ENCODE peak calls at places on chromosomes 16 and 17, in five cellular contexts. One of them, this sample, is unnamed.

GRCh38 chr17:50721194-50722010 is 2.0 kb downstream of the LUC7L3 start:
- DNase-seq in CD4-positive, alpha-beta T cell: no peak
- DNase-seq in B cell: peak; percentile 41
- DNase-seq in cerebellar nuclear complex: no peak
- DNase-seq in T-helper 2 cell: no peak
- DNase-seq in this sample: no peak

GRCh38 chr16:60748366-60748765 is 1287.9 kb downstream of the CDH8 start:
- DNase-seq in CD4-positive, alpha-beta T cell: no peak
- DNase-seq in B cell: no peak
- DNase-seq in cerebellar nuclear complex: no peak
- DNase-seq in T-helper 2 cell: no peak
- DNase-seq in this sample: no peak

GRCh38 chr17:19614900-19615299 is 33.7 kb upstream of the ALDH3A2 start:
- DNase-seq in T-helper 2 cell: no peak
- DNase-seq in B cell: no peak
- DNase-seq in cerebellar nuclear complex: no peak
- DNase-seq in CD4-positive, alpha-beta T cell: no peak
- DNase-seq in this sample: no peak

GRCh38 chr16:27315333-27316037 is 1.7 kb downstream of the IL4R start:
- DNase-seq in CD4-positive, alpha-beta T cell: peak; percentile 56
- DNase-seq in T-helper 2 cell: peak; percentile 48
- DNase-seq in B cell: peak; percentile 60
- DNase-seq in cerebellar nuclear complex: no peak
- DNase-seq in this sample: peak; percentile 40

GRCh38 chr16:82176204-82176603 is 6.2 kb upstream of the MPHOSPH6 start:
- DNase-seq in CD4-positive, alpha-beta T cell: no peak
- DNase-seq in T-helper 2 cell: no peak
- DNase-seq in cerebellar nuclear complex: no peak
- DNase-seq in B cell: no peak
- DNase-seq in this sample: no peak

GRCh38 chr17:27609606-27610303 is 21.2 kb upstream of the LGALS9 start:
- DNase-seq in CD4-positive, alpha-beta T cell: no peak
- DNase-seq in B cell: no peak
- DNase-seq in T-helper 2 cell: no peak
- DNase-seq in cerebellar nuclear complex: no peak
- DNase-seq in this sample: no peak

GRCh38 chr17:4679652-4680051 is 24.3 kb downstream of the PELP1 start:
- DNase-seq in CD4-positive, alpha-beta T cell: no peak
- DNase-seq in T-helper 2 cell: no peak
- DNase-seq in cerebellar nuclear complex: no peak
- DNase-seq in B cell: no peak
- DNase-seq in this sample: no peak

GRCh38 chr16:57192146-57192545 is 6.0 kb downstream of the RSPRY1 start:
- DNase-seq in CD4-positive, alpha-beta T cell: no peak
- DNase-seq in T-helper 2 cell: no peak
- DNase-seq in cerebellar nuclear complex: no peak
- DNase-seq in B cell: no peak
- DNase-seq in this sample: no peak

GRCh38 chr16:87169509-87169985 is 147.6 kb downstream of the C16orf95 start:
- DNase-seq in CD4-positive, alpha-beta T cell: no peak
- DNase-seq in cerebellar nuclear complex: no peak
- DNase-seq in T-helper 2 cell: no peak
- DNase-seq in B cell: no peak
- DNase-seq in this sample: no peak

GRCh38 chr17:8060274-8060673 is 21.4 kb downstream of the ALOX15B start:
- DNase-seq in CD4-positive, alpha-beta T cell: peak; percentile 28
- DNase-seq in B cell: peak; percentile 64
- DNase-seq in T-helper 2 cell: peak; percentile 22
- DNase-seq in cerebellar nuclear complex: no peak
- DNase-seq in this sample: peak; percentile 57

GRCh38 chr16:89958068-89958467 is 9.5 kb downstream of the DEF8 start:
- DNase-seq in CD4-positive, alpha-beta T cell: no peak
- DNase-seq in cerebellar nuclear complex: no peak
- DNase-seq in T-helper 2 cell: no peak
- DNase-seq in B cell: no peak
- DNase-seq in this sample: no peak

GRCh38 chr17:72839086-72839728 is 253.3 kb downstream of the SLC39A11 start:
- DNase-seq in B cell: no peak
- DNase-seq in CD4-positive, alpha-beta T cell: no peak
- DNase-seq in T-helper 2 cell: no peak
- DNase-seq in cerebellar nuclear complex: no peak
- DNase-seq in this sample: no peak

GRCh38 chr16:13919330-13919682 is 648 bp upstream of the ERCC4 start:
- DNase-seq in T-helper 2 cell: no peak
- DNase-seq in cerebellar nuclear complex: no peak
- DNase-seq in CD4-positive, alpha-beta T cell: no peak
- DNase-seq in B cell: peak; percentile 28
- DNase-seq in this sample: no peak

GRCh38 chr17:2853722-2854580 is 57.7 kb downstream of the RAP1GAP2 start:
- DNase-seq in T-helper 2 cell: no peak
- DNase-seq in B cell: peak; percentile 74
- DNase-seq in cerebellar nuclear complex: no peak
- DNase-seq in CD4-positive, alpha-beta T cell: peak; percentile 6
- DNase-seq in this sample: no peak

GRCh38 chr16:19882641-19883040 is 2.0 kb downstream of the GPRC5B start:
- DNase-seq in T-helper 2 cell: no peak
- DNase-seq in cerebellar nuclear complex: no peak
- DNase-seq in B cell: no peak
- DNase-seq in CD4-positive, alpha-beta T cell: no peak
- DNase-seq in this sample: no peak

GRCh38 chr17:72360386-72360940 is 239.6 kb downstream of the SOX9 start:
- DNase-seq in cerebellar nuclear complex: no peak
- DNase-seq in T-helper 2 cell: no peak
- DNase-seq in CD4-positive, alpha-beta T cell: no peak
- DNase-seq in B cell: no peak
- DNase-seq in this sample: no peak

GRCh38 chr16:11682655-11683096 is 14.4 kb downstream of the SNN start:
- DNase-seq in CD4-positive, alpha-beta T cell: no peak
- DNase-seq in B cell: peak; percentile 56
- DNase-seq in cerebellar nuclear complex: no peak
- DNase-seq in T-helper 2 cell: no peak
- DNase-seq in this sample: no peak

GRCh38 chr16:138049-138417 is 440 bp downstream of the NPRL3 start:
- DNase-seq in CD4-positive, alpha-beta T cell: peak; percentile 23
- DNase-seq in T-helper 2 cell: peak; percentile 13
- DNase-seq in cerebellar nuclear complex: no peak
- DNase-seq in B cell: peak; percentile 68
- DNase-seq in this sample: peak; percentile 24

GRCh38 chr17:40515491-40516041 is 14.1 kb upstream of the TNS4 start:
- DNase-seq in CD4-positive, alpha-beta T cell: no peak
- DNase-seq in cerebellar nuclear complex: no peak
- DNase-seq in B cell: no peak
- DNase-seq in T-helper 2 cell: no peak
- DNase-seq in this sample: peak; percentile 30

GRCh38 chr17:1705004-1705403 is 5.2 kb downstream of the TLCD2 start:
- DNase-seq in CD4-positive, alpha-beta T cell: no peak
- DNase-seq in T-helper 2 cell: no peak
- DNase-seq in cerebellar nuclear complex: no peak
- DNase-seq in B cell: no peak
- DNase-seq in this sample: no peak

GRCh38 chr16:27920391-27920891 is 143.1 kb downstream of the GSG1L start:
- DNase-seq in B cell: no peak
- DNase-seq in cerebellar nuclear complex: no peak
- DNase-seq in T-helper 2 cell: no peak
- DNase-seq in CD4-positive, alpha-beta T cell: no peak
- DNase-seq in this sample: no peak

GRCh38 chr17:72358465-72358864 is 237.6 kb downstream of the SOX9 start:
- DNase-seq in cerebellar nuclear complex: no peak
- DNase-seq in CD4-positive, alpha-beta T cell: no peak
- DNase-seq in B cell: no peak
- DNase-seq in T-helper 2 cell: no peak
- DNase-seq in this sample: no peak

GRCh38 chr17:35079547-35079946 is 16.0 kb upstream of the RFFL start:
- DNase-seq in B cell: no peak
- DNase-seq in CD4-positive, alpha-beta T cell: no peak
- DNase-seq in cerebellar nuclear complex: no peak
- DNase-seq in T-helper 2 cell: no peak
- DNase-seq in this sample: no peak

GRCh38 chr16:814974-815373 is 14.4 kb upstream of the GNG13 start:
- DNase-seq in T-helper 2 cell: no peak
- DNase-seq in B cell: no peak
- DNase-seq in cerebellar nuclear complex: no peak
- DNase-seq in CD4-positive, alpha-beta T cell: no peak
- DNase-seq in this sample: no peak

GRCh38 chr16:89958596-89958995 is 10.0 kb downstream of the DEF8 start:
- DNase-seq in B cell: no peak
- DNase-seq in cerebellar nuclear complex: no peak
- DNase-seq in CD4-positive, alpha-beta T cell: no peak
- DNase-seq in T-helper 2 cell: no peak
- DNase-seq in this sample: no peak

GRCh38 chr17:45438931-45439610 is 6.4 kb upstream of the ARHGAP27 start:
- DNase-seq in B cell: no peak
- DNase-seq in CD4-positive, alpha-beta T cell: no peak
- DNase-seq in T-helper 2 cell: no peak
- DNase-seq in cerebellar nuclear complex: no peak
- DNase-seq in this sample: no peak

GRCh38 chr16:77289331-77289809 is 90.2 kb downstream of the SYCE1L start:
- DNase-seq in CD4-positive, alpha-beta T cell: no peak
- DNase-seq in B cell: no peak
- DNase-seq in T-helper 2 cell: no peak
- DNase-seq in cerebellar nuclear complex: no peak
- DNase-seq in this sample: no peak

This sample was measured in T-cell.